ENCODE peak calls at places on chromosomes 5 and 9, in six cellular contexts. U is hepatocyte, N is WERI-Rb-1, B is ovary, X is IMR-90, A is brain microvascular endothelial cell. J is an unnamed sample.

GRCh38 chr9:94300470-94301301 is 27.8 kb downstream of the NUTM2F start:
- DNase-seq in A (no peak), U (no peak), X (no peak), N (no peak), B (no peak), J (no peak)

GRCh38 chr9:35791321-35791921 is at the start of gene NPR2:
- DNase-seq in N (no peak), U (peak; percentile 71), B (peak; percentile 81), A (no peak), X (peak; percentile 9), J (no peak)

GRCh38 chr9:121972501-121972981 is 120.6 kb downstream of the TTLL11 start:
- DNase-seq in X (peak; percentile 47), B (no peak), U (no peak), A (peak; percentile 69), N (no peak), J (no peak)

GRCh38 chr5:171157233-171157632 is 151.8 kb upstream of the TLX3 start:
- DNase-seq in N (no peak), U (no peak), A (no peak), B (no peak), X (no peak), J (no peak)

GRCh38 chr5:138461343-138462125 is 3.7 kb upstream of the EGR1 start:
- DNase-seq in A (peak; percentile 76), U (peak; percentile 42), N (no peak), B (peak; percentile 41), X (peak; percentile 87), J (no peak)

GRCh38 chr5:169263591-169263990 is 37.3 kb downstream of the SLIT3 start:
- DNase-seq in B (no peak), N (no peak), A (no peak), U (no peak), X (no peak), J (no peak)

GRCh38 chr9:99573052-99573451 is 248.6 kb upstream of the NR4A3 start:
- DNase-seq in A (no peak), U (no peak), X (no peak), N (no peak), B (no peak), J (no peak)

GRCh38 chr5:111337133-111337532 is 112.9 kb downstream of the CAMK4 start:
- DNase-seq in X (no peak), B (no peak), U (no peak), A (no peak), N (no peak), J (no peak)

GRCh38 chr9:90442738-90443137 is 199.9 kb downstream of the DIRAS2 start:
- DNase-seq in X (no peak), A (no peak), B (no peak), N (no peak), U (no peak), J (no peak)

GRCh38 chr9:112860466-112860865 is 30.2 kb downstream of the SLC46A2 start:
- DNase-seq in A (no peak), B (no peak), X (no peak), U (no peak), N (no peak), J (no peak)

GRCh38 chr5:132756542-132756941 is 9.3 kb downstream of the CCNI2 start:
- DNase-seq in U (no peak), A (no peak), N (no peak), X (no peak), B (no peak), J (no peak)

GRCh38 chr9:111759762-111760639 is 34.7 kb downstream of the SHOC1 start:
- DNase-seq in B (no peak), X (peak; percentile 91), U (peak; percentile 78), A (peak; percentile 91), N (peak; percentile 65), J (peak; percentile 80)

GRCh38 chr9:13354733-13355132 is 75.2 kb upstream of the MPDZ start:
- DNase-seq in X (peak; percentile 29), B (no peak), N (no peak), U (no peak), A (peak; percentile 15), J (peak; percentile 7)

GRCh38 chr5:171337207-171337562 is 28.1 kb downstream of the TLX3 start:
- DNase-seq in U (no peak), B (no peak), X (no peak), N (no peak), A (no peak), J (no peak)

GRCh38 chr5:31213676-31214638 is 20.5 kb downstream of the CDH6 start:
- DNase-seq in A (no peak), U (peak; percentile 56), X (no peak), N (no peak), B (no peak), J (no peak)

GRCh38 chr9:13487936-13488335 is 208.4 kb upstream of the MPDZ start:
- DNase-seq in A (no peak), N (no peak), B (no peak), U (no peak), X (no peak), J (no peak)

GRCh38 chr5:93584531-93585053 is 1.6 kb downstream of the NR2F1 start:
- DNase-seq in U (no peak), B (peak; percentile 68), X (no peak), N (no peak), A (no peak), J (no peak)

GRCh38 chr5:178640331-178641045 is 13.6 kb upstream of the CLK4 start:
- DNase-seq in U (no peak), X (no peak), N (no peak), A (no peak), B (no peak), J (no peak)
- H3K4me3 ChIP-seq in U (no peak overlapping the region), X (no peak overlapping the region), N (no peak overlapping the region), A (no peak overlapping the region), B (no peak overlapping the region), J (no peak overlapping the region)

DNA sequence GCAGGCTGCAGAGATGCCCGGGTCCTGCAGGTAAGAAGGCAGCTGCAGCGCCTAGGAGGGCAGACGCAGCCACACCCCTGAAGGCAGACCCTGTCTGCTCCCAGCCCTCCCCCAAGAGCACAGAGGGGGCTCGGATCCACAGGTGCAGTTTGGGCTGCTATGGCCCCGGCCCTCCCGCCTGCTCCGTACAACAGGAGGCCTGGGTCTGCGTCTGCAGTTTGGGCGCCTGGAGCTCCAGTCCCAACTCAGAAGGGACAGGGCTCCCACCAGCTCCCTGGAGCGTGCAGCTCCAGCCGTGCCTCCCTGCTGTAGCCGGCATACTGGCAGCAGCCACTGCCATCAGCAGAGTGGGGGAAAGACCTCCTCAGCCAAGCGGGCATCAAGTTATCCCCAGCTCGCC is 30.5 kb downstream of the BTNL9 start:
- DNase-seq in B (no peak), U (no peak), A (no peak), X (no peak), N (no peak), J (no peak)
- H3K4me3 ChIP-seq in B (no peak overlapping the region), U (no peak overlapping the region), A (no peak overlapping the region), X (no peak overlapping the region), N (no peak overlapping the region), J (no peak overlapping the region)

DNA sequence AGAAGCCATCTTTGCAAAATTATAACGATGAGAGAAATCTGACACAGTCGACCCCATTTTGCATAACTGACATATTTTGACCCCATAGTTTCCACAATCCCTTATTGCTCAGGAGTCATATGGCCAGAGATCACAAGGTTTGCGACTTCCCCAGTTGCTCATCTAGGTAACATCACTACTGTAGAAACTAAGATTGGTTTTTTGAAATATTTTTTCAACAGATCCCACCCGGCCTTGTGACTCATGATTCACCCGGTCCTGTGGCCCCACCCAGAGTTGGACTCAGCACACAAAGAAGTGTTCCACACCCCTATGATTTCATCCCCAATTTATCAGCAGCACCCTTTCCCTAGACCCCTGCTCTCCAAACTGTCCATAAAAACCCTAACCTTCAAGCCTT is 50.2 kb downstream of the TIMD4 start:
- DNase-seq in U (no peak), A (no peak), B (no peak), N (no peak), X (no peak), J (no peak)
- H3K4me3 ChIP-seq in U (no peak overlapping the region), A (no peak overlapping the region), B (no peak overlapping the region), N (no peak overlapping the region), X (no peak overlapping the region), J (no peak overlapping the region)

DNA sequence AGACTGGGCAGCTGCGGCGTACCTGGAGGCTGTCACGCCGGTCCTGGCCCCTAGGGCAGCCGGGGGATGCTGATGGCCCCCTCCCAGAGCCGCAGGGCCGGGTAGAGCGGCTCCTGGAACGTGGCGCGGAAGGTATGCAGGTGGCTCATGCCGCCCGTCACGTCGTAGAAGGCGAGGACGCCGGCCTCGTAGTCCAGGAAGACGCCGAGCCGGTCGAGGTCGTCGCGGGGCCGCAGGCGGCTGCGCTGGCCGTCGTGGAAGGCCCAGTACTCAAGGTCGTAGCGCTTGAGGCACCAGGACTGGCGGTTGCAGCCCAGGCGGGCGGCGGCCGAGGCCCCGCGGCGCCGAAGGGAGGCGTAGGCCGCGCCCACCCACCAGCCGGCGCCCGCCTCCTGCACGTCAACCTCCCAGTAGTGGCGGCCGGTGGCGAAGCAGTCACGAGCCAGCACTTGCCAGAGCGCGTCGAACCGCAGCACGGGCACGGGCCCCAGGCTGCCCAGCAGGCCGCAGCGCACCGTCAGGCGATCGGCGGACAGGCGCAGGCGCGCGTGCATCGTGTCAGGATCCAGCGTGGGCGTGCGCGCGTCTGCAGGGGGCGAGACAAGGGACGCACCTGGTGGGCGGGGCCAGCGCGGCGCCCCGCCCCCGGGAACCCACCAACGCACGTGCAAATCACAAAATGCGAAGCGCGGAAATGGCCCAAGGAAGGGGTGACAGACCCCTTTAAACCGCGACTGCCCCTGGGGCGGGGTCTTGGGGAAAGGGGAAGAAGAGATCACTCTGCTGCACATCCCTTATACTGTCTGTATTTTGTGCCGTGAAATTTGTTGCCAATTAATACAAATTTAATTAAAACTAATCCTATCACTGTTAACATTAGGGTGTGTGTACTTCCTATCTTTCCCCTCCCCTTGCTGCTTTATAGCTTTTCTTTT is 31.2 kb downstream of the NANS start:
- DNase-seq in B (peak; percentile 72), A (peak; percentile 39), U (peak; percentile 77), N (no peak), X (peak; percentile 20), J (no peak)
- H3K4me3 ChIP-seq in B (peak overlapping the region; percentile 27), A (peak overlapping the region; percentile 41), U (no peak overlapping the region), N (no peak overlapping the region), X (peak overlapping the region; percentile 13), J (no peak overlapping the region)

DNA sequence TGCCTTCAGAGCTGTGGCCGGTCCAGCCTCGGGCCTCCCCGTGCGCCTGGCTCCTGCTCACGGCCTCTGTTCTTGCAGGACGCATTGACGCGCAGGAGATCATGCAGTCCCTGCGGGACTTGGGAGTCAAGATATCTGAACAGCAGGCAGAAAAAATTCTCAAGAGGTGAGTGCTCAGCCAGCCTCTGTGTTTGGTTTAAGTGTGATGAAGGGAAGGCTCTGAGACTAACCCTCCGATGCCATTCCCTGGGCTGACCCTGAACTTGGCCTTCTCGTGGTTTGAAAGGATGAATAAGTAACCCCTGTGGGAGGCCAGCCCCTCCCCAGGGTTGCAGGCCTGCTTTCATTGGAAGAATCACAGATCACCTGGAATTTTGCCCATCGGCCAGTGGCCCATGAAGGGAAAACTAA is 26.3 kb downstream of the PTGES2 start:
- DNase-seq in A (no peak), B (no peak), X (no peak), U (peak; percentile 17), N (no peak), J (no peak)
- H3K4me3 ChIP-seq in A (no peak overlapping the region), B (no peak overlapping the region), X (no peak overlapping the region), U (no peak overlapping the region), N (no peak overlapping the region), J (no peak overlapping the region)